ENCODE peak calls at places on chromosomes 11 and 22, in six cellular contexts. I is transverse colon, U is fibroblast of lung, S is ascending aorta, O is Caco-2, Q is BE2C. Z is an unnamed sample. For H3K36me3, the result is how much of the 10 kb centered on the place peaks cover.

GRCh38 chr22:19713650-19714319 is 518 bp upstream of the SEPTIN5 start:
- DNase-seq in I (no peak), U (no peak), S (no peak), O (no peak), Q (no peak), Z (no peak)

GRCh38 chr11:5004429-5005274 is 10.0 kb downstream of the OR51L1 start:
- DNase-seq in I (peak), U (peak), S (no peak), O (no peak), Q (peak), Z (no peak)

GRCh38 chr11:27254744-27255446 is 108.1 kb downstream of the CCDC34 start:
- DNase-seq in I (no peak), U (peak), S (no peak), O (no peak), Q (no peak), Z (no peak)

GRCh38 chr22:47120399-47120798 is 357.9 kb downstream of the TBC1D22A start:
- DNase-seq in I (no peak), U (no peak), S (no peak), O (no peak), Q (no peak), Z (no peak)

GRCh38 chr11:1394936-1395772 is 5.4 kb downstream of the BRSK2 start:
- DNase-seq in I (no peak), U (no peak), S (no peak), O (no peak), Q (no peak), Z (no peak)

GRCh38 chr11:106724293-106724892 is 293.9 kb downstream of the GUCY1A2 start:
- DNase-seq in I (no peak), U (peak), S (no peak), O (no peak), Q (no peak), Z (no peak)

GRCh38 chr11:8011981-8012444 is 24.9 kb downstream of the EIF3F start:
- DNase-seq in I (no peak), U (peak), S (peak), O (no peak), Q (no peak), Z (no peak)

GRCh38 chr11:107606122-107606521 is 15.2 kb downstream of the ELMOD1 start:
- DNase-seq in I (no peak), U (no peak), S (no peak), O (no peak), Q (no peak), Z (no peak)

GRCh38 chr22:44697423-44698179 is 4.4 kb upstream of the PRR5 start:
- DNase-seq in I (peak), U (peak), S (peak), O (peak), Q (peak), Z (no peak)

GRCh38 chr11:127640822-127641485 is 640.4 kb upstream of the KIRREL3 start:
- DNase-seq in I (no peak), U (peak), S (no peak), O (no peak), Q (no peak), Z (no peak)

GRCh38 chr11:113998574-113998973 is 23.7 kb downstream of the HTR3A start:
- DNase-seq in I (no peak), U (no peak), S (no peak), O (no peak), Q (no peak), Z (no peak)

GRCh38 chr22:37279469-37279868 is 2.8 kb upstream of the CYTH4 start:
- DNase-seq in I (no peak), U (peak), S (no peak), O (no peak), Q (no peak), Z (no peak)

GRCh38 chr11:103927535-103927934 is 108.9 kb upstream of the DDI1 start:
- DNase-seq in I (no peak), U (no peak), S (no peak), O (no peak), Q (no peak), Z (no peak)

GRCh38 chr11:95688501-95689222 is 100.9 kb downstream of the FAM76B start:
- DNase-seq in I (no peak), U (no peak), S (no peak), O (no peak), Q (no peak), Z (no peak)

GRCh38 chr11:66265531-66266377 is 2.7 kb upstream of the RAB1B start:
- DNase-seq in I (no peak), U (no peak), S (no peak), O (no peak), Q (no peak), Z (no peak)

GRCh38 chr11:62713343-62713742 is 5.9 kb downstream of the GNG3 start:
- DNase-seq in I (peak), U (no peak), S (no peak), O (peak), Q (no peak), Z (no peak)

GRCh38 chr11:82458147-82458546 is 275.5 kb downstream of the FAM181B start:
- DNase-seq in I (no peak), U (no peak), S (no peak), O (no peak), Q (no peak), Z (no peak)

GRCh38 chr11:134398644-134399292 is 13.3 kb downstream of the B3GAT1 start:
- DNase-seq in I (no peak), U (no peak), S (no peak), O (no peak), Q (no peak), Z (no peak)

GRCh38 chr11:46601129-46601528 is 7.3 kb upstream of the AMBRA1 start:
- DNase-seq in I (no peak), U (no peak), S (no peak), O (no peak), Q (no peak), Z (no peak)

GRCh38 chr11:45432910-45433309 is 146.8 kb upstream of the SYT13 start:
- DNase-seq in I (no peak), U (no peak), S (no peak), O (no peak), Q (no peak), Z (no peak)

GRCh38 chr11:121467965-121468364 is 15.2 kb upstream of the SORL1-AS1 start:
- DNase-seq in I (no peak), U (peak), S (no peak), O (no peak), Q (no peak), Z (no peak)

GRCh38 chr11:13940611-13941256 is 21.8 kb upstream of the SPON1 start:
- DNase-seq in I (no peak), U (no peak), S (no peak), O (no peak), Q (no peak), Z (no peak)

DNA sequence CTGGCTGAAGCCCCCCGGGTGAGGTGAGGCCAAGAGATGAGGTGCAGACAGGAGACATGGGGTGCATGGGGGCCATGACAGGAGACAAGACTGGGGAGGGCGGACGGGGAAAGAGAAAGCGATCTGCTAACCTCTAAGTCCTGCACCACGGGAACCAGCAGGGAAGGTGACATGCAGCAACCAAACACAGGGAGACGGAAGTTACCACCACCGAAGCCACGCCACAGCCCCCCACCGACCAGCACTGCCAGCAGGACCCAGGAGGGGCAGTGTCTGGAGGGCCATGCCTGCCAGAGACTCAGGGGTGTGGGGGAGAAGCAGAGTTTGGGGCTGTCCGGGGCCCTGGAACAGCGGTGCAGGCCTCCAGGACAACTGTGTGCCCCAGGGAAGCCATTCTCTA is 14.1 kb upstream of the RASL10A start:
- DNase-seq in I (no peak), U (no peak), S (no peak), O (no peak), Q (no peak), Z (no peak)
- H3K36me3 ChIP-seq in I (under half), U (under half), S (under half), O (under half), Q (under half), Z (under half)

DNA sequence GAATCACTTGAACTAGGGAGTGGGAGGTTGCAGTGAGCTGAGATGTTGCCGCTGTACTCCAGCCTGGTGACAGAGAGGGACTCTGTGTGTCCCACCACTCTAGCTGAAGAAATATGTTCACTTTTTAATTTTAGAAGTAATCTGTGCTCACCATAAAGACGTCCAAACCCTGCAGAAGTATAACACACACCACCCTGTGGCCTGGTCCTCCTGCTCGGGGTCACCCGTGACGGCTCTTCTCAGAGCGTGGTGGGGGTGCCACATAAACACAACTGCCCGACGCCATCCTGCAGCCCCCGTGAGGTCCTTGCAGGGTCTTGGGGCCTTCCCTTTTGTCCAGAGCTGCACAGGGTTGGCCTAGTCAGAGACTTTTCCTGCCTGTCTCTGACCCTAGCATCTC is 8.8 kb downstream of the PPIL2 start:
- DNase-seq in I (no peak), U (no peak), S (no peak), O (no peak), Q (no peak), Z (no peak)
- H3K36me3 ChIP-seq in I (half or more), U (under half), S (half or more), O (under half), Q (half or more), Z (half or more)

GRCh38 chr11:58178444-58178843 is 10.4 kb upstream of the OR9Q2 start:
- DNase-seq in I (no peak), U (no peak), S (no peak), O (no peak), Q (no peak), Z (no peak)

GRCh38 chr11:58177409-58178054 is 11.3 kb upstream of the OR9Q2 start:
- DNase-seq in I (no peak), U (no peak), S (no peak), O (no peak), Q (no peak), Z (no peak)

DNA sequence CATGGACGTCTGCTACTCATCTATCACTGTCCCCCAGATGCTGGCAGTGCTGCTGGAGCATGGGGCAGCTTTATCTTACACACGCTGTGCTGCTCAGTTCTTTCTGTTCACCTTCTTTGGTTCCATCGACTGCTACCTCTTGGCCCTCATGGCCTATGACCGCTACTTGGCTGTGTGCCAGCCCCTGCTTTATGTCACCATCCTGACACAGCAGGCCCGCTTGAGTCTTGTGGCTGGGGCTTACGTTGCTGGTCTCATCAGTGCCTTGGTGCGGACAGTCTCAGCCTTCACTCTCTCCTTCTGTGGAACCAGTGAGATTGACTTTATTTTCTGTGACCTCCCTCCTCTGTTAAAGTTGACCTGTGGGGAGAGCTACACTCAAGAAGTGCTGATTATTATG is 9.2 kb upstream of the OR9Q2 start:
- DNase-seq in I (no peak), U (no peak), S (no peak), O (no peak), Q (peak), Z (no peak)
- H3K36me3 ChIP-seq in I (under half), U (under half), S (under half), O (under half), Q (under half), Z (under half)

GRCh38 chr22:43172191-43172590 is 14.7 kb downstream of the TTLL12 start:
- DNase-seq in I (no peak), U (no peak), S (no peak), O (no peak), Q (no peak), Z (no peak)
- H3K36me3 ChIP-seq in I (under half), U (under half), S (half or more), O (under half), Q (half or more), Z (under half)

Z was measured in thoracic aorta.